ENCODE peak calls at places on chromosomes 2 and 18, in eight cellular contexts. A, O, H, J, W, N, G and F are unnamed samples.

GRCh38 chr2:49035477-49035876 is 118.8 kb downstream of the FSHR start:
- DNase-seq in A (no peak), O (no peak), H (no peak), J (no peak), W (no peak), N (no peak), G (no peak), F (no peak)

GRCh38 chr2:28898048-28898447 is 3.6 kb downstream of the WDR43 start:
- DNase-seq in A (no peak), O (no peak), H (no peak), J (no peak), W (no peak), N (no peak), G (no peak), F (no peak)

GRCh38 chr2:165793161-165793778 is 777 bp downstream of the GALNT3 start:
- DNase-seq in A (no peak), O (no peak), H (peak; percentile 6), J (no peak), W (no peak), N (peak; percentile 49), G (no peak), F (peak; percentile 14)

GRCh38 chr2:39642054-39642742 is 23.5 kb upstream of the TMEM178A start:
- DNase-seq in A (no peak), O (peak; percentile 13), H (peak; percentile 19), J (no peak), W (peak; percentile 82), N (peak; percentile 69), G (peak; percentile 95), F (no peak)

GRCh38 chr2:141329949-141330348 is 800.9 kb downstream of the LRP1B start:
- DNase-seq in A (no peak), O (no peak), H (no peak), J (no peak), W (peak; percentile 62), N (no peak), G (peak; percentile 8), F (no peak)

GRCh38 chr18:11005528-11005927 is 143.8 kb downstream of the PIEZO2 start:
- DNase-seq in A (peak; percentile 26), O (no peak), H (no peak), J (no peak), W (peak; percentile 99), N (peak; percentile 63), G (peak; percentile 92), F (no peak)

GRCh38 chr18:48155856-48156255 is 225.4 kb upstream of the SMAD2 start:
- DNase-seq in A (no peak), O (no peak), H (no peak), J (no peak), W (no peak), N (no peak), G (no peak), F (no peak)

GRCh38 chr2:185035906-185036305 is 437.6 kb downstream of the ZNF804A start:
- DNase-seq in A (no peak), O (no peak), H (no peak), J (no peak), W (no peak), N (no peak), G (no peak), F (no peak)

GRCh38 chr2:30932850-30933249 is 125.6 kb upstream of the CAPN13 start:
- DNase-seq in A (no peak), O (no peak), H (no peak), J (no peak), W (no peak), N (no peak), G (no peak), F (no peak)

GRCh38 chr18:50836521-50836957 is 16.7 kb upstream of the MRO start:
- DNase-seq in A (no peak), O (no peak), H (no peak), J (no peak), W (peak; percentile 86), N (peak; percentile 51), G (peak; percentile 78), F (no peak)

GRCh38 chr2:139872503-139872902 is 1092.3 kb upstream of the NXPH2 start:
- DNase-seq in A (no peak), O (no peak), H (no peak), J (no peak), W (no peak), N (no peak), G (no peak), F (no peak)

GRCh38 chr2:106882658-106883057 is 3.3 kb downstream of the ST6GAL2 start:
- DNase-seq in A (no peak), O (no peak), H (no peak), J (no peak), W (peak; percentile 8), N (no peak), G (no peak), F (no peak)

GRCh38 chr2:42336361-42336965 is 24.6 kb downstream of the COX7A2L start:
- DNase-seq in A (no peak), O (no peak), H (no peak), J (no peak), W (no peak), N (no peak), G (no peak), F (no peak)

GRCh38 chr2:190579058-190579410 is 44.5 kb upstream of the NEMP2 start:
- DNase-seq in A (no peak), O (no peak), H (no peak), J (no peak), W (no peak), N (no peak), G (no peak), F (no peak)

GRCh38 chr2:106789185-106789584 is 96.8 kb downstream of the ST6GAL2 start:
- DNase-seq in A (no peak), O (no peak), H (no peak), J (no peak), W (no peak), N (no peak), G (no peak), F (no peak)

GRCh38 chr2:110153416-110153815 is 37.8 kb upstream of the MALL start:
- DNase-seq in A (no peak), O (no peak), H (no peak), J (no peak), W (no peak), N (no peak), G (no peak), F (no peak)

GRCh38 chr18:8898990-8899389 is 193.6 kb downstream of the MTCL1 start:
- DNase-seq in A (no peak), O (no peak), H (no peak), J (no peak), W (no peak), N (peak; percentile 25), G (no peak), F (no peak)

GRCh38 chr18:76385681-76385975 is 109.4 kb downstream of the ZNF516 start:
- DNase-seq in A (no peak), O (no peak), H (no peak), J (peak; percentile 13), W (no peak), N (no peak), G (no peak), F (no peak)

DNA sequence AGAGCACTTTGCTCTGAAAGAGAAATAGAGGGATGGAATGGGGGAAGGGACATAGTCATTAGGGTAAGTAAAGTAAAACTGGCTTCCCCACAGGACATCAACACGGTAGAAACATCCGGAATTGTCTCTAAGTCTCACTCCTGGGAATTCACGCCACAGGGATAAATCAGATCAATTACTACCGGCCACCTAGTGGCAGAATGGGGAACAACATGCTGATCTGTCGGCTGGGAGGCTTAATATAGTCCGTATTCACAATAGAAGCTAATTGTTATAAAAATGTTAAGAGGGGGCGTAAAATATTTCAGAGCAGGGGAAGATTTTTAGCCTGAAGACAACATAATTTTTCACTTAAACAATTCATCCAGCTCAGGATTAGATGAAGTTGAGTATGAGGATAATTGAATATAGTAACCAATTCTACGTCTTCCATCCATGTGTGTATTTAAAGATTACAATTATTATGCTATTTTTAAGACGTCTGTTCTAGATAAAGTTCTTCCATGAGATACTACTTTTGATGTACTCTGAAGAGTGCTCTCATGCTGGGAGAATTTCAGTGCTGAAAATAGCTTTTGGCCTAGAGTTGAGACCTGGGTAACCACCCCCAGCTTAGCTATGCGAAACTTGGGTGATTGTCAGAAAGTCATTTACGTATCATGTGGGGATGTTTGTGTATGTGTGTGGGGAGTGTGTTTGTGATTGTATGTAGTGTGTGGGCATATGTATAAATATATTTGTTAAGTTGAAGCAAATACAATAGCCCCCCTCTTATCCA is 65.7 kb downstream of the LRRTM1 start:
- DNase-seq in A (no peak), O (no peak), H (peak; percentile 51), J (no peak), W (peak; percentile 40), N (peak; percentile 25), G (peak; percentile 45), F (peak; percentile 63)
- TF ChIP-seq CTCF in A (peak; percentile 77), O (peak; percentile 57), H (peak; percentile 80), J (peak; percentile 10), W (peak; percentile 69), N (peak; percentile 49), G (peak; percentile 70), F (peak; percentile 92)

DNA sequence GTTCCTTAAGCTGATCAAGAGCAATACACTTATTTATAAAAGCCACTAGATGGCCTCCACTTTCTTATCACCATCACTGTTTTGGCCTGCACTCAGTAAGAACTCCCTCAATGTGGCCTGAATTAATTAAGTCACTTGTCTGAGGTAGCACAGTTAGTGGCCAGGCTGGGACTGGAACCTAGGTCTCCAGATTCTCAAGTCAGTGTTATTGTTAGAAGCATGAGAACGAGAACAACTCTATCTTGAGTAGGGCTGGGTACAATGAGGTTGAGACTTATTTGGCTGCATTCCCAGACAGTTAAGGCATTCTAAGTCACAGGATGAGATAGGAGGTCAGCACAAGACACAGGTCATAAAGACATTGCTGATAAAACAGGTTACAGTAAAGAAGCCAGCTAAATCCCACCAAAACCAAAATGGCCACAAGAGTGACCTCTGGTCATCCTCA is 115.8 kb downstream of the SS18 start:
- DNase-seq in A (no peak), O (no peak), H (no peak), J (no peak), W (no peak), N (no peak), G (no peak), F (no peak)
- TF ChIP-seq CTCF in A (no peak), O (no peak), H (no peak), J (no peak), W (no peak), N (no peak), G (no peak), F (no peak)

GRCh38 chr2:23620841-23621341 is 235.9 kb downstream of the KLHL29 start:
- DNase-seq in A (no peak), O (no peak), H (no peak), J (peak; percentile 48), W (peak; percentile 69), N (no peak), G (peak; percentile 51), F (no peak)
- TF ChIP-seq CTCF in A (no peak), O (no peak), H (no peak), J (no peak), W (no peak), N (no peak), G (no peak), F (no peak)

DNA sequence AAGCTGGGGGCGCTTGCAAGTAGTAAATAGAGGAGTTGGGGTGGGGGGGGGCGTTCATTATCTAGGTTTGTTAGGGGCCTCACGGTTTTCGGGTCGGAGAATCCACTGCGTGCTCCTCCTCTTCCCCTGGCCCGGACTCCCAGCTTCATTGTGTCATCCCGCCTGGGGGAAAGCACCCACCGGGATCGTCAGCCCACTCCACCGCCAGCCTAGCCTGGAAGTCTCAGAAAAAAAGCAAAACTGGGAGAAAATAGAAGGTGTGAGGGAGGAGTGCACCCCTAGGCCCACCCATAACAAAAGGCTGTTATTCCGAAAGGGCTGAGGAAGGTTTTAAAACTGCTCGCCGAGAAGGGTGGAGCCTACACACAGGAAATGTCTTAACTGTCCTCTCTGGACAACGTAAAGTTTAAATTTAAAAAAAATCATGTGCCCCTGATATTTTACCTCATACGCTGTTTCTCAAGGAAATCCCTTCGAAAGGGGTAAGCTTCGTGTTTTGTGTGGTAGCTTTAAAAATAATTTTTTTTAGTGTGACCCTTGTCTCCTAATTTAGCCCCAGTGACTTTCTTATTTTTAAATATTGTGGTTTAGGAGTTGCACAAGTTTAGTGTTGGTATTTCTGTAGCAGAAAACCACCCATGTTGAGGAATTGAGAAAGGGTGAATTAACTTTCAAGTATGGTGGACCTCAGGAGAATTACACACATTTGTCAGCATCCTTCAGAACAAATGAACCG is 104.2 kb downstream of the SPTBN1 start:
- DNase-seq in A (no peak), O (no peak), H (no peak), J (peak; percentile 51), W (peak; percentile 77), N (no peak), G (peak; percentile 77), F (peak; percentile 24)
- TF ChIP-seq CTCF in A (no peak), O (no peak), H (no peak), J (peak; percentile 21), W (no peak), N (no peak), G (no peak), F (no peak)